ENCODE peak calls at places on chromosomes 13 and 19, in six cellular contexts. Z is hepatocyte, F is SK-N-SH, W is PC-9, M is PC-3, P is OCI-LY7. B is an unnamed sample.

GRCh38 chr13:34250151-34250550 is 432.2 kb downstream of the RFC3 start:
- DNase-seq in Z (no peak), F (no peak), W (no peak), M (no peak), P (no peak), B (no peak)

GRCh38 chr19:18428837-18429674 is 8.9 kb downstream of the ISYNA1 start:
- DNase-seq in Z (peak; percentile 93), F (peak; percentile 95), W (no peak), M (no peak), P (peak; percentile 83), B (no peak)

GRCh38 chr19:3378352-3379146 is 12.2 kb downstream of the NFIC start:
- DNase-seq in Z (no peak), F (peak; percentile 70), W (no peak), M (no peak), P (no peak), B (no peak)

GRCh38 chr13:33633701-33634525 is 184.0 kb upstream of the RFC3 start:
- DNase-seq in Z (no peak), F (no peak), W (no peak), M (peak; percentile 30), P (no peak), B (no peak)

GRCh38 chr19:55687281-55688172 is 12.5 kb downstream of the EPN1 start:
- DNase-seq in Z (no peak), F (no peak), W (no peak), M (no peak), P (no peak), B (no peak)

GRCh38 chr19:42114412-42114811 is 17.8 kb downstream of the POU2F2 start:
- DNase-seq in Z (no peak), F (no peak), W (no peak), M (no peak), P (peak; percentile 96), B (no peak)

GRCh38 chr13:99269627-99270252 is 11.6 kb upstream of the GPR18 start:
- DNase-seq in Z (peak; percentile 59), F (peak; percentile 17), W (no peak), M (peak; percentile 48), P (peak; percentile 55), B (peak; percentile 38)

GRCh38 chr13:41054212-41054877 is 7.0 kb upstream of the WBP4 start:
- DNase-seq in Z (peak; percentile 76), F (peak; percentile 41), W (no peak), M (peak; percentile 72), P (peak; percentile 84), B (no peak)

GRCh38 chr19:37077615-37077928 is 661 bp upstream of the ZNF420 start:
- DNase-seq in Z (no peak), F (no peak), W (no peak), M (peak; percentile 1), P (no peak), B (no peak)

GRCh38 chr13:27211771-27212364 is 39.5 kb upstream of the RPL21 start:
- DNase-seq in Z (no peak), F (no peak), W (peak; percentile 60), M (peak; percentile 76), P (no peak), B (peak; percentile 32)

GRCh38 chr13:82698383-82698782 is 1183.9 kb downstream of the SLITRK1 start:
- DNase-seq in Z (no peak), F (no peak), W (no peak), M (no peak), P (no peak), B (no peak)
- H3K9me2 ChIP-seq in Z (no peaks in the 10 kb centered on the region), F (no peaks in the 10 kb centered on the region), W (no peaks in the 10 kb centered on the region), M (no peaks in the 10 kb centered on the region), P (no peaks in the 10 kb centered on the region), B (no peaks in the 10 kb centered on the region)

DNA sequence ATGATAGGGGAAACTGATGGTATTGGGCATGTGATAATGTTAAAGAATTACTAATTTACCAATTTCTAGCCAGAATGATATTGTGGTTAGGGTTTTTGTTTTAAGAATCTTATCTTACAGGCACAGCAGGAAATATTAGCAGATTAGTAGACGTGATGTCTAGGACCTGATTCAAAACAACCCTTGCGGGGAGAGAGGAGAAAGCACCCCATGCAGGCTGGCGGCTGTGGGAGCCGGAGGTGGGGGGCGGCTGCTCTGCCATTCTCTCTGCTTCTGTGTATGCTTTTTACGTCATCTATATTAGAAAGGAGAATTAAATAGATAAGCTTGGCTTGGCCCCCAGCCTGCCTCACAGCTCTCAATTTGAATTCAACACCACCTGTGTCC is 41.5 kb downstream of the MLLT1 start:
- DNase-seq in Z (no peak), F (peak; percentile 87), W (no peak), M (no peak), P (no peak), B (no peak)
- H3K4me3 ChIP-seq in Z (no peak overlapping the region), F (no peak overlapping the region), W (no peak overlapping the region), M (no peak overlapping the region), P (no peak overlapping the region), B (no peak overlapping the region)

GRCh38 chr19:31408460-31409124 is 59.4 kb upstream of the TSHZ3 start:
- DNase-seq in Z (peak; percentile 38), F (no peak), W (no peak), M (peak; percentile 36), P (no peak), B (no peak)
- H3K9me2 ChIP-seq in Z (no peaks in the 10 kb centered on the region), F (no peaks in the 10 kb centered on the region), W (no peaks in the 10 kb centered on the region), M (no peaks in the 10 kb centered on the region), P (no peaks in the 10 kb centered on the region), B (no peaks in the 10 kb centered on the region)

GRCh38 chr13:35720690-35721554 is 244.4 kb upstream of the MAB21L1 start:
- DNase-seq in Z (peak; percentile 78), F (peak; percentile 89), W (no peak), M (peak; percentile 70), P (peak; percentile 33), B (peak; percentile 13)
- H3K4me3 ChIP-seq in Z (no peak overlapping the region), F (peak overlapping the region; percentile 35), W (no peak overlapping the region), M (peak overlapping the region; percentile 58), P (no peak overlapping the region), B (no peak overlapping the region)

GRCh38 chr13:35879111-35879510 is 252.1 kb downstream of the DCLK1 start:
- DNase-seq in Z (no peak), F (no peak), W (no peak), M (no peak), P (no peak), B (no peak)
- H3K9me2 ChIP-seq in Z (no peaks in the 10 kb centered on the region), F (no peaks in the 10 kb centered on the region), W (no peaks in the 10 kb centered on the region), M (no peaks in the 10 kb centered on the region), P (no peaks in the 10 kb centered on the region), B (no peaks in the 10 kb centered on the region)

GRCh38 chr19:57583104-57583520 is 833 bp upstream of the ZIK1 start:
- DNase-seq in Z (no peak), F (no peak), W (no peak), M (no peak), P (no peak), B (no peak)
- H3K4me3 ChIP-seq in Z (peak overlapping the region; percentile 35), F (no peak overlapping the region), W (no peak overlapping the region), M (no peak overlapping the region), P (no peak overlapping the region), B (no peak overlapping the region)

DNA sequence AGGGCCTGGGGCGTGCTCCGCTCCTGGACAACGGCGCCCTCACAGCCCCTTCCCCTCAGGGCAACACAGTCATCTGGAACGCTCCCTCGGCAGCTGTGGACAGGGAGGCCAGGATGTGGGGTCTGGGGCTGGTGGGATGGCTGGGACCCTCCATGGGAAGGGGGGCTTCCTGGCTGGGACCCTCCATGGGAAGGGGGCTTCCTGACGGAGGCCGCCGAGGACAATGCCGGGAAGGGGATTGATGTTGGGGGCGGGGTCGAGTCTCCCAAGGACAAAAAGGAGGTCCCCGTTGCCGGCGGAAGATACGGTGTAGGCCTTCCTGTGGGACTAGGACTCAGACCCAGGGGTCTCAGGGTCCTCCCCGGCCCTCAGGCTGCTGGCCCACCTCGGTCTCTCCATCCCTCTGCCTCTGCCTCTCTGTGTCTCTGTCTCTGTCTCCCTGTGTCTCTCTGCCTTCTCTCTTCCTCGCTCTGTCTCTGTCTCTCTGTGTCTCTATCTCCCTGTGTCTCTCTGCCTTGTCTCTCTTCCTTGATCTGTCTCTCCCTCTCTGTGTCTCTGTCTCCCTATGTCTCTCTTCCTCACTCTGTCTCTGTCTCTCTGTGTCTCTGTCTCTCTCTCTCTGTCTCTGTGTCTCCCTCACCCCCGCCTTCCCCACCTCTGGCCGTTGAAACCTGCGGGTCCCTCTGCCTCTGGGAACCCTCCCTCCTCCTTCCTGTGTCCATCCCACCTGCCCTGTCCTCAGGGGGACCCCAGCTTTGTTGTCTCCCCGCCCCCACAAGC is 2.7 kb upstream of the MADCAM1 start:
- DNase-seq in Z (peak; percentile 5), F (no peak), W (no peak), M (no peak), P (no peak), B (no peak)
- H3K9me2 ChIP-seq in Z (no peaks in the 10 kb centered on the region), F (no peaks in the 10 kb centered on the region), W (no peaks in the 10 kb centered on the region), M (no peaks in the 10 kb centered on the region), P (no peaks in the 10 kb centered on the region), B (no peaks in the 10 kb centered on the region)